ENCODE peak calls at places on chromosomes 1 and 21, in nine cellular contexts. H, V, K, B, F, C, I, G and W are unnamed samples.

GRCh38 chr21:45449658-45450502 is 44.9 kb downstream of the COL18A1 start:
- DNase-seq in H (no peak), V (no peak), K (no peak), B (no peak), F (peak), C (no peak), I (no peak), G (no peak), W (no peak)

GRCh38 chr1:11045428-11046269 is 1.4 kb downstream of the MASP2 start:
- DNase-seq in H (no peak), V (no peak), K (no peak), B (no peak), F (no peak), C (no peak), I (no peak), G (no peak), W (no peak)

GRCh38 chr1:82567308-82567707 is 766.6 kb downstream of the ADGRL2 start:
- DNase-seq in H (no peak), V (no peak), K (no peak), B (peak), F (no peak), C (no peak), I (no peak), G (no peak), W (no peak)

GRCh38 chr21:44985441-44986401 is 45.9 kb downstream of the SLX9 start:
- DNase-seq in H (no peak), V (no peak), K (no peak), B (no peak), F (peak), C (no peak), I (no peak), G (no peak), W (no peak)

GRCh38 chr1:107451735-107452134 is 310.9 kb downstream of the NTNG1 start:
- DNase-seq in H (no peak), V (no peak), K (no peak), B (no peak), F (no peak), C (no peak), I (no peak), G (no peak), W (no peak)

GRCh38 chr21:42097860-42098259 is 26.7 kb downstream of the UMODL1 start:
- DNase-seq in H (peak), V (peak), K (peak), B (peak), F (peak), C (peak), I (no peak), G (peak), W (no peak)

GRCh38 chr1:41418868-41419583 is 57.8 kb downstream of the FOXO6 start:
- DNase-seq in H (peak), V (peak), K (peak), B (peak), F (peak), C (peak), I (no peak), G (peak), W (peak)

GRCh38 chr1:114485286-114485685 is 25.7 kb downstream of the TRIM33 start:
- DNase-seq in H (no peak), V (no peak), K (no peak), B (no peak), F (no peak), C (no peak), I (no peak), G (no peak), W (no peak)

GRCh38 chr21:17780539-17780938 is 38.6 kb downstream of the C21orf91 start:
- DNase-seq in H (peak), V (no peak), K (no peak), B (no peak), F (no peak), C (no peak), I (no peak), G (no peak), W (no peak)

GRCh38 chr1:20279507-20279906 is 11.2 kb upstream of the VWA5B1 start:
- DNase-seq in H (peak), V (no peak), K (peak), B (peak), F (no peak), C (peak), I (no peak), G (peak), W (no peak)

GRCh38 chr1:4585216-4585615 is 69.2 kb upstream of the AJAP1 start:
- DNase-seq in H (no peak), V (no peak), K (no peak), B (no peak), F (no peak), C (peak), I (no peak), G (no peak), W (peak)

GRCh38 chr1:70656371-70656770 is 245.3 kb downstream of the CTH start:
- DNase-seq in H (no peak), V (no peak), K (peak), B (no peak), F (no peak), C (no peak), I (no peak), G (no peak), W (no peak)

GRCh38 chr1:70459502-70460225 is 48.6 kb downstream of the CTH start:
- DNase-seq in H (no peak), V (no peak), K (peak), B (peak), F (no peak), C (peak), I (no peak), G (peak), W (no peak)

GRCh38 chr1:58618303-58618702 is 41.3 kb upstream of the TACSTD2 start:
- DNase-seq in H (peak), V (peak), K (peak), B (peak), F (no peak), C (peak), I (no peak), G (peak), W (peak)

GRCh38 chr1:184910596-184910995 is 63.7 kb downstream of the NIBAN1 start:
- DNase-seq in H (peak), V (peak), K (peak), B (no peak), F (no peak), C (no peak), I (no peak), G (no peak), W (peak)

GRCh38 chr1:41464886-41465285 is 19.6 kb downstream of the EDN2 start:
- DNase-seq in H (no peak), V (no peak), K (no peak), B (no peak), F (no peak), C (no peak), I (no peak), G (no peak), W (no peak)

GRCh38 chr1:168263130-168263529 is 17.5 kb upstream of the TBX19 start:
- DNase-seq in H (no peak), V (no peak), K (no peak), B (no peak), F (no peak), C (no peak), I (no peak), G (no peak), W (no peak)

GRCh38 chr1:7228252-7228961 is 443.2 kb downstream of the CAMTA1 start:
- DNase-seq in H (no peak), V (no peak), K (no peak), B (no peak), F (no peak), C (no peak), I (no peak), G (no peak), W (no peak)

GRCh38 chr1:242847390-242847993 is 323.0 kb upstream of the PLD5 start:
- DNase-seq in H (no peak), V (no peak), K (no peak), B (peak), F (no peak), C (peak), I (no peak), G (no peak), W (no peak)

GRCh38 chr1:89175601-89176256 is at the start of gene GBP7:
- DNase-seq in H (no peak), V (no peak), K (no peak), B (no peak), F (no peak), C (no peak), I (no peak), G (no peak), W (no peak)

GRCh38 chr1:110636149-110636935 is 30.2 kb upstream of the KCNA2 start:
- DNase-seq in H (peak), V (no peak), K (no peak), B (no peak), F (no peak), C (no peak), I (peak), G (no peak), W (no peak)

GRCh38 chr1:240888039-240888786 is 276.3 kb upstream of the GREM2 start:
- DNase-seq in H (peak), V (peak), K (no peak), B (peak), F (no peak), C (peak), I (no peak), G (peak), W (peak)

GRCh38 chr1:151964510-151964909 is 29.1 kb downstream of the S100A10 start:
- DNase-seq in H (no peak), V (no peak), K (no peak), B (no peak), F (no peak), C (peak), I (no peak), G (no peak), W (no peak)

GRCh38 chr1:78619446-78619802 is 824 bp upstream of the IFI44L start:
- DNase-seq in H (no peak), V (no peak), K (no peak), B (no peak), F (no peak), C (no peak), I (no peak), G (no peak), W (no peak)

GRCh38 chr1:56516539-56517252 is 62.7 kb downstream of the PLPP3 start:
- DNase-seq in H (peak), V (peak), K (peak), B (peak), F (no peak), C (peak), I (peak), G (peak), W (peak)

GRCh38 chr1:168428063-168428731 is 115.6 kb downstream of the XCL2 start:
- DNase-seq in H (no peak), V (no peak), K (no peak), B (no peak), F (no peak), C (no peak), I (no peak), G (no peak), W (no peak)

GRCh38 chr21:45542667-45543370 is 579 bp upstream of the SLC19A1 start:
- DNase-seq in H (no peak), V (peak), K (no peak), B (no peak), F (peak), C (no peak), I (no peak), G (no peak), W (peak)

GRCh38 chr1:63087966-63088365 is 234.4 kb upstream of the FOXD3 start:
- DNase-seq in H (no peak), V (no peak), K (no peak), B (peak), F (no peak), C (no peak), I (no peak), G (peak), W (no peak)
- TF ChIP-seq CTCF in H (no peak), V (no peak), K (no peak), B (peak), F (no peak), C (no peak), I (no peak), G (peak), W (no peak)

DNA sequence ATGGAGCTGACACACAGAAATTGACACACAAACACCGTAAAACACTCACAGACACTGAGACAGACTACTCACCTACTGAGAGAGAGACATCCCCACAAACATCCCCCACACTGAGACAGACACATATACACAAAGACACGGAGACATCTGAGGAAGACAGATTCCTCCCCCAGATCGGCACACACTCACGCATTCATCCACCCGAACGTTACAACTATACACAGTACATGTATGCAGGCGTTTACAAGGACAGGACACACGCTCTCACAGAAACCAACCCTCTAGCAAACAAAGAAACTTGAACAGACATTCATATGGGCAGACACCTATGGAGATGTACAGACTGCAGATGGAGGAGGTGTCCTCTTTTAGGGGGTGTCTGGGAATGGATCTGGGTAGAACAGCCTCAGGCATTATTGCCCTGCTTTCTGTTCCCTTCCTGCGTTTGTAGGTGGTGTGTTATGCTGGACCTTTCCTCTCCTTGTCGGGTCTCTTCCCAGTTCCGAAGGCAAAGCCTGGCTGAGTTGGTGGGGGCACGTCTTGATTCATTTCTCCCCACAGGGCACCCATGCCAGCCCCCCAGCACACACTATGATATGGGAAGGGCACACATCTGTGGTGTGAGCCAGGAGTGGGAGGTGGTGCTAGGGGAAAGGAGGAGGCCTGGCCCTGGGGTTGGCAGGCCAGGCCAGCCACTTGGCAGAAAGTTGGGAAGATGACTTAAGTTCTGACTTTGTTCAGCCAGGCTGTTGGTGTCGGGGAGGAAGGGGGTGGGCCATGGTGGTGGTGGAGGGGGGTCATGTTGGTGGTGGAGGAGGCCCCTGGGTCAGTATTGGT is 1.5 kb downstream of the KIRREL1 start:
- DNase-seq in H (peak), V (no peak), K (no peak), B (peak), F (no peak), C (peak), I (no peak), G (no peak), W (no peak)
- H3K4me3 ChIP-seq in H (peak), V (peak), K (peak), B (peak), F (peak), C (peak), I (peak), G (peak), W (no peak)

GRCh38 chr1:109228167-109228566 is 14.4 kb downstream of the SARS1 start:
- DNase-seq in H (no peak), V (no peak), K (no peak), B (peak), F (no peak), C (no peak), I (no peak), G (no peak), W (no peak)
- TF ChIP-seq CTCF in H (no peak), V (no peak), K (no peak), B (no peak), F (no peak), C (no peak), I (no peak), G (no peak), W (no peak)

DNA sequence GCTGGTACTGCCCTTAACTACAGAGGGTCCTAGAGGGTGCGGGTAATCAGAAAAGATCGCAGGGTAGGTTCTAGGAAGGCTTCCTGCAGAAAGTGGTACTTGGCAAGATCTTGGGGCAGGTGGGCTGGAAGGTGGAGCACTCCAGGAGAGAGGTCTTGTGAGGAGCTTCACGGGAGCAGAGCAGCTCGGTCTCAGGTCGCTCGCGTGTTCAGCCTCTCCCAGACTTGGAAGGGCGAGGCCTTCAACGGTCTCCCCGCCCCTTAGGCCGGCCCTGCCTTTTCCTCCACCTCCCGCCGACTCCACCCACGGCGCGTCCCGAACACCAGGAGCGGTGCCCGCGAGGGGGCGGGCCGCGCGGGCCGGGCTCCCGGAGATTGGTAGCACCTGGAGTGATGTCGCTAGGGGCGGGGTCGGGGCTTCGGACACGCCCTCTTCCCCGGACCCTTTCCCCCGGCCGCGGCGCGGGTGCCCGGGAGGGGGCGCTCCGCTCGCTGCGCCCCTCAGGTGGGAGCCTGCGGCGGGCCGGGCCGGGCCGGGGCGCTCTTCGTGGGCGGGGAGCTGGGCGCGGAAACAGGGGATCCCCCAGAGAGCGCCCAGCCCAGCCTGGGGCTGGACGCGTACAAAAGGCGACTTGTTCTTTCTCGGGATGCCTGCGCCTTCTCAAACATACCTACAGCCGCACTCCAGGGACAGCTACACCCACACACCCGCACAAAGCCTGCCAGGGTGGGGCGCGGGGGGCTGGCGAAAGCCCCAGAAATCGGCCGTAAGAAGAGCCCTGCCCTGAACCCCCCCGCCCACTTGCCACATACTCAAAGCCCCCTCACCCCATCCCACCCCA is 35.5 kb downstream of the AHDC1 start:
- DNase-seq in H (peak), V (peak), K (no peak), B (peak), F (peak), C (peak), I (peak), G (peak), W (peak)
- H3K4me3 ChIP-seq in H (peak), V (peak), K (peak), B (no peak), F (peak), C (peak), I (peak), G (peak), W (no peak)

GRCh38 chr1:228848406-228848805 is 113.1 kb downstream of the RHOU start:
- DNase-seq in H (no peak), V (no peak), K (no peak), B (no peak), F (no peak), C (no peak), I (no peak), G (no peak), W (no peak)
- TF ChIP-seq CTCF in H (no peak), V (no peak), K (no peak), B (no peak), F (no peak), C (no peak), I (no peak), G (no peak), W (no peak)

DNA sequence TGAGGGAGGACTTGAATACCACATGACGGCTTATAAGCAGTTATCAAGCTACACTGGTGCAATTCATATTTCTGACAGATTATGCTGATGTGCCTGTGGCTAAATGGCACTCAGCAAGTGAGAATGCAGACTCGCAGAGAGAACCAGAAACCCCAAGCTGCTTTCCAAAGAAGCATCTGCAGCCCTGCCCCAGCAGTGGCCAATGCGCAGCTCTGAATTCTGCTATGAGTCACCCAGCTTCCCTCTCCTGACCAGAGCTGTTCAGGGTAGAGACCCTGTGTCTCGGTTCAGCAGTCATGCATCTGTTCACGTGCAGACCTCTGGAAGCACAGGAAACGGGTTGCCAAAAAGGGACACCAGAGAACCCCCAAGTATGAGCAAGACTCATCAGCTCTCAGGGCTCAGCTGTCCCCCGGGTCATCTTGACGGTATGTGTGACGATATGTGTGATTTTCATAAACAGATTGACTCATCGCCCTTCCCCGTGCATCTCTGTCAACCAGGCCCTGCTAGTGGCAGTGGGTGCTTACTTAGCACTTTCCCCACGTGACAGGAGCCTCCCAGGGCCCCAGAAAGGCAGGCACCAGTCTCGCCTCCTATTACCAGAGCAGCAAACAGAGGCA is 76.3 kb downstream of the ITPKB start:
- DNase-seq in H (peak), V (peak), K (peak), B (peak), F (no peak), C (peak), I (peak), G (peak), W (no peak)
- H3K4me3 ChIP-seq in H (no peak), V (no peak), K (no peak), B (no peak), F (no peak), C (peak), I (no peak), G (no peak), W (no peak)

DNA sequence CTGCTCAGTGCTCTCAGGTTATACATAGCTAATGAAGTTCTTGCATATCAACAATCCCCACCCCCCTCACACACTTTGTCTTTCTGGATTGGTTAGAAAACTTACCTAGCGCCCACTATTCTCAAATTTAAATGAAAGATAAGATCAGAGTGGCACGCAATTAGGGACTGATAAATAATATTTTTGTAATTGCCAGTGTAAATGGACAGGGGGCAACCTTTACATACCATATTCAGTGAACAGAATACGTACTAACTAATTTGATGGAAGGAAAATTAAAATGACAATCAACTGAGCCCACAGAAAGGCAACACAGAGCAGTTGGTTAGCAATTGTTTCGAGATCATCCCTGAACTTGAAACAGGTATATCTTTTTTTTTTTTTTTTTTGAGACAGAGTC is 11.7 kb downstream of the SELL start:
- DNase-seq in H (no peak), V (no peak), K (no peak), B (no peak), F (no peak), C (no peak), I (no peak), G (no peak), W (no peak)
- TF ChIP-seq CTCF in H (no peak), V (no peak), K (no peak), B (no peak), F (no peak), C (peak), I (no peak), G (no peak), W (no peak)

GRCh38 chr1:91809267-91809666 is 76.7 kb downstream of the TGFBR3 start:
- DNase-seq in H (no peak), V (no peak), K (no peak), B (peak), F (no peak), C (no peak), I (no peak), G (no peak), W (no peak)
- H3K4me3 ChIP-seq in H (no peak), V (no peak), K (no peak), B (no peak), F (no peak), C (no peak), I (no peak), G (no peak), W (no peak)